ENCODE peak calls at places on chromosomes 5 and 9, in ten cellular contexts. G, A, B, W, D, O, P, N, E and L are unnamed samples.
A peak's percentile ranks its signal among the peaks of the same experiment; 100 is the strongest.

GRCh38 chr9:16773116-16773515 is 97.4 kb downstream of the BNC2 start:
- DNase-seq in G (no peak), A (no peak), B (no peak), W (no peak), D (no peak), O (no peak), P (no peak), N (no peak), E (no peak), L (no peak)

GRCh38 chr9:33817327-33818166 is 587 bp downstream of the UBE2R2 start:
- DNase-seq in G (peak; percentile 35), A (peak; percentile 35), B (peak; percentile 69), W (peak; percentile 50), D (peak; percentile 87), O (peak; percentile 67), P (peak; percentile 90), N (peak; percentile 90), E (peak; percentile 78), L (peak; percentile 74)

GRCh38 chr5:58410441-58410840 is 49.4 kb downstream of the PLK2 start:
- DNase-seq in G (no peak), A (no peak), B (peak; percentile 90), W (peak; percentile 39), D (no peak), O (no peak), P (no peak), N (no peak), E (no peak), L (no peak)

GRCh38 chr5:35087971-35088370 is 40.2 kb upstream of the AGXT2 start:
- DNase-seq in G (no peak), A (no peak), B (peak; percentile 42), W (no peak), D (no peak), O (no peak), P (peak; percentile 29), N (no peak), E (no peak), L (no peak)

GRCh38 chr5:65927497-65928340 is 1.3 kb downstream of the ERBIN start:
- DNase-seq in G (no peak), A (no peak), B (peak; percentile 60), W (peak; percentile 50), D (no peak), O (no peak), P (no peak), N (no peak), E (no peak), L (no peak)

GRCh38 chr9:130770679-130771442 is 64.2 kb upstream of the ABL1 start:
- DNase-seq in G (no peak), A (no peak), B (peak; percentile 45), W (peak; percentile 35), D (no peak), O (no peak), P (no peak), N (no peak), E (no peak), L (no peak)

GRCh38 chr5:80125962-80126480 is 90.9 kb downstream of the THBS4 start:
- DNase-seq in G (no peak), A (no peak), B (peak; percentile 86), W (no peak), D (no peak), O (no peak), P (no peak), N (no peak), E (no peak), L (no peak)

GRCh38 chr5:68288756-68289134 is 73.2 kb downstream of the PIK3R1 start:
- DNase-seq in G (no peak), A (no peak), B (peak; percentile 20), W (no peak), D (no peak), O (peak; percentile 28), P (peak; percentile 60), N (no peak), E (peak; percentile 69), L (no peak)

GRCh38 chr5:137036630-137037029 is 462.5 kb downstream of the SPOCK1 start:
- DNase-seq in G (no peak), A (no peak), B (no peak), W (no peak), D (no peak), O (no peak), P (peak; percentile 95), N (no peak), E (no peak), L (no peak)

GRCh38 chr9:92133949-92134604 is 18.9 kb upstream of the SPTLC1 start:
- DNase-seq in G (peak; percentile 70), A (peak; percentile 63), B (peak; percentile 53), W (peak; percentile 71), D (peak; percentile 79), O (peak; percentile 78), P (peak; percentile 97), N (peak; percentile 94), E (peak; percentile 86), L (peak; percentile 89)

GRCh38 chr5:10387690-10388089 is 34.2 kb downstream of the MARCHF6 start:
- DNase-seq in G (no peak), A (no peak), B (peak; percentile 41), W (no peak), D (no peak), O (no peak), P (no peak), N (no peak), E (no peak), L (no peak)

GRCh38 chr5:64947031-64947430 is 178.3 kb downstream of the CWC27 start:
- DNase-seq in G (no peak), A (no peak), B (peak; percentile 82), W (no peak), D (no peak), O (no peak), P (no peak), N (no peak), E (no peak), L (no peak)

GRCh38 chr9:130992059-130993032 is 16.6 kb upstream of the LAMC3 start:
- DNase-seq in G (no peak), A (no peak), B (no peak), W (no peak), D (peak; percentile 37), O (no peak), P (peak; percentile 49), N (no peak), E (no peak), L (no peak)

GRCh38 chr9:113933671-113934070 is 57.6 kb downstream of the ZNF618 start:
- DNase-seq in G (no peak), A (no peak), B (no peak), W (no peak), D (no peak), O (no peak), P (no peak), N (no peak), E (no peak), L (no peak)

GRCh38 chr5:170275376-170275994 is 22.1 kb downstream of the LCP2 start:
- DNase-seq in G (peak; percentile 60), A (no peak), B (no peak), W (no peak), D (no peak), O (no peak), P (no peak), N (no peak), E (no peak), L (no peak)

DNA sequence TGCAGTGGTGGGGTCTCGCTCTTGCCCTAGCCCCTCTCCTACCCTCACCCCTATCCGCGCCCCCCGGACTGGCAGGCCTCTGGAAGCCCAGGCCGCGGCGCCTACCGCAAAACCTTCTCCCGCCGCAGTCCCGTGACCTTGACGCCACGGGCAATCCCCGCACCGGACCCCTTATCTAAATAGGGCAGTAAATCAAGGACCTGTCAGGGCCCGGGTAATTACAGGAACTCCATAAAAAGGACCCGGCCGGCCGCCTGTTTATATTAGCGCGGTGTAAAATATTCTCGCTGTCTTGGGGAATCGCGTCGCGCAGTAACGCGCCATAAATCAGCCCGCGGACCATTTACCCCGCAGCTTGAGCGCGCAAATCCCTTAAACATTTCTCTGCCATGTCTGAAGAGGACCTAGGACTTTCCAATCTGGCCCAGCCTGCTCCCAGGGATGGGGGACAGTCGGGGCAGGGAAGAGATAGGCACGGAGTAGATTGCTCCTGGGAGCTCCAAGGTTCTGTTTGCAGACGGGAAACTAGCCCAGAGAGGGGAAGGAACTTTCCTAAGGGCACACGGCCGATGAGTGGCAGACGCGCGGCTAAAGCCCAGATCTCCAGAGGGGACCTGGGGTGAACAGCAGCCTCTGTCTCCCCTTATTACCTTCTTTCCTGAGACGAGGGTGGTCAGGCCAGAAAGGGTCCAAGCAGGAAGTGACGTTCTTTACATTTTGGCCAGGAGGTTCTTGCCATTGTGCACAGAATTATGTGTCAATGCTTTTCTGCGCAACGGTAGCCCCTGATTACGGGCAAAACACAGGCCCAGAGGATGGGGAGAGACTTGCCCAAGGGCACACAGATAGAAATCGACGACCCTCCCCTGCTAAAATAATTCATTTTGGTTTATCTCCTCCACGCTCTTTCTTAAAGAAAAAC is 4.8 kb upstream of the HAND1 start:
- DNase-seq in G (no peak), A (no peak), B (no peak), W (no peak), D (peak; percentile 75), O (no peak), P (peak; percentile 65), N (peak; percentile 68), E (no peak), L (no peak)
- H3K27me3 ChIP-seq in G (peaks cover 78% of the 10 kb centered on the region), A (peaks cover 14% of the 10 kb centered on the region), B (peaks cover 98% of the 10 kb centered on the region), W (peaks cover 53% of the 10 kb centered on the region), D (peaks cover 9% of the 10 kb centered on the region), O (peaks cover 97% of the 10 kb centered on the region), P (peaks cover 100% of the 10 kb centered on the region), N (peaks cover 100% of the 10 kb centered on the region), E (peaks cover 5% of the 10 kb centered on the region), L (peaks cover 100% of the 10 kb centered on the region)

GRCh38 chr5:172442592-172442991 is 11.7 kb downstream of the SH3PXD2B start:
- DNase-seq in G (no peak), A (no peak), B (peak; percentile 61), W (no peak), D (no peak), O (no peak), P (no peak), N (no peak), E (no peak), L (no peak)
- H3K4me1 ChIP-seq in G (no peaks in the 10 kb centered on the region), A (peaks cover 36% of the 10 kb centered on the region), B (peaks cover 49% of the 10 kb centered on the region), W (no peaks in the 10 kb centered on the region), D (no peaks in the 10 kb centered on the region), O (peaks cover 44% of the 10 kb centered on the region), P (no peaks in the 10 kb centered on the region), N (peaks cover 6% of the 10 kb centered on the region), E (peaks cover 55% of the 10 kb centered on the region), L (peaks cover 57% of the 10 kb centered on the region)

DNA sequence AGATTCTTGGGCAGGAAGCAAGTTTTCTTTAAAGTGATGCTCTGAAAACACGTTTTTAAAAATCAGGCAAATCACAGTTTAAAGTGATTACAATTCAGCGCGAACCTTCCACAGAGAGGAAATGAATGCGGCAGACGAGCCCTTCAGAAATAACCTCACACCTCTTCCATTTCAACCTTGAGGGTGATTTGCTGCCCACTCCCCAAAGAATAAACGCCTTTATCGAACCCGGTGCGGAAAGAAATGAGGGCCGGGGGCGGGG is 2.3 kb upstream of the EFNA5 start:
- DNase-seq in G (no peak), A (no peak), B (no peak), W (peak; percentile 18), D (no peak), O (no peak), P (no peak), N (no peak), E (no peak), L (no peak)
- H3K27me3 ChIP-seq in G (peaks cover 33% of the 10 kb centered on the region), A (no peaks in the 10 kb centered on the region), B (peaks cover 3% of the 10 kb centered on the region), W (no peaks in the 10 kb centered on the region), D (peaks cover 4% of the 10 kb centered on the region), O (peaks cover 17% of the 10 kb centered on the region), P (no peaks in the 10 kb centered on the region), N (peaks cover 79% of the 10 kb centered on the region), E (no peaks in the 10 kb centered on the region), L (peaks cover 46% of the 10 kb centered on the region)

DNA sequence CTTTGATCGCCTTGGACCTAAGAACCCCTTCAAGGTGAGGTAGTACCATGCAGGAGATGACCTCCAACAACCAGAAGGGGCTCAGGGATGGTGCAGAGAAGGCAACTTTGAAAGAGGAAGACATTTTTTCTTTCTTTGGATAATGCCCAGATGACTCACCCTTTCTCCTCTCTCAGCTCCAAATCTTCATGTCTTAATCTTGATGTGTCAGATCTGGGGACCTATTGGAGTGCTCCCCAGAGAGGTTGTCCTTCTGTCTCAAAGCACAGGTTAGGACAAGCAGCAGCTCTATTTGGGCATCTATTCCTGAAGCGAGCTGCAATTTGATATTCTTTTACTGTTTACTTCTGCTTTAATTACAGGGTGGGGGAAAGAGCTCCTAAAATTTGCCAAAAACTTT is 229.9 kb upstream of the MAP3K1 start:
- DNase-seq in G (no peak), A (no peak), B (peak; percentile 18), W (no peak), D (no peak), O (no peak), P (no peak), N (no peak), E (no peak), L (no peak)
- H3K4me1 ChIP-seq in G (peaks cover 49% of the 10 kb centered on the region), A (no peaks in the 10 kb centered on the region), B (no peaks in the 10 kb centered on the region), W (peaks cover 30% of the 10 kb centered on the region), D (peaks cover 6% of the 10 kb centered on the region), O (peaks cover 41% of the 10 kb centered on the region), P (peaks cover 2% of the 10 kb centered on the region), N (peaks cover 18% of the 10 kb centered on the region), E (peaks cover 18% of the 10 kb centered on the region), L (peaks cover 17% of the 10 kb centered on the region)